ENCODE peak calls at places on chromosomes 3 and 15, in nine cellular contexts. Z, K, E, V, S, T, G, C and U are unnamed samples.

GRCh38 chr3:37987315-37987697 is 3.3 kb upstream of the VILL start:
- DNase-seq in G (no peak), S (no peak), T (no peak), E (no peak), C (no peak), K (no peak), V (no peak), Z (no peak), U (no peak)

GRCh38 chr3:30081904-30082303 is 524.5 kb upstream of the TGFBR2 start:
- DNase-seq in C (no peak), K (no peak), V (no peak), Z (no peak), S (no peak), T (no peak), E (no peak), G (no peak), U (no peak)

GRCh38 chr3:69997486-69998307 is 1.8 kb upstream of the SAMMSON start:
- DNase-seq in Z (no peak), K (no peak), G (no peak), S (no peak), C (no peak), V (no peak), E (no peak), T (no peak), U (no peak)

GRCh38 chr15:47484119-47484518 is 233.2 kb upstream of the SEMA6D start:
- DNase-seq in K (no peak), E (no peak), Z (no peak), C (no peak), T (peak; percentile 5), G (peak; percentile 60), S (no peak), V (no peak), U (no peak)

GRCh38 chr15:40893019-40893723 is 1.1 kb upstream of the VPS18 start:
- DNase-seq in T (no peak), V (no peak), K (no peak), Z (no peak), E (no peak), G (no peak), S (no peak), C (no peak), U (no peak)

GRCh38 chr3:52546111-52546901 is 9.9 kb downstream of the UQCC5 start:
- DNase-seq in S (no peak), T (no peak), C (no peak), K (no peak), G (no peak), Z (no peak), V (no peak), E (no peak), U (no peak)

GRCh38 chr3:157500232-157500631 is 3.0 kb downstream of the VEPH1 start:
- DNase-seq in G (no peak), V (no peak), S (no peak), C (no peak), K (no peak), T (no peak), Z (no peak), E (no peak), U (no peak)

GRCh38 chr15:34161329-34161953 is 48.5 kb downstream of the KATNBL1 start:
- DNase-seq in T (no peak), G (no peak), C (no peak), V (no peak), K (no peak), E (no peak), Z (no peak), S (no peak), U (no peak)

GRCh38 chr3:128076783-128077624 is 24.8 kb downstream of the SEC61A1 start:
- DNase-seq in K (no peak), E (peak; percentile 43), Z (no peak), T (no peak), C (peak; percentile 79), G (no peak), V (no peak), S (peak; percentile 50), U (peak; percentile 74)
- H3K27ac ChIP-seq in K (no peak overlapping the region), E (peak overlapping the region; percentile 31), Z (peak overlapping the region; percentile 79), T (no peak overlapping the region), C (no peak overlapping the region), G (no peak overlapping the region), V (no peak overlapping the region), S (no peak overlapping the region), U (peak overlapping the region; percentile 40)

GRCh38 chr15:82312611-82313349 is 36.5 kb downstream of the GOLGA6L10 start:
- DNase-seq in C (no peak), S (no peak), Z (no peak), V (no peak), G (peak; percentile 16), E (no peak), T (no peak), K (no peak), U (no peak)
- H3K27ac ChIP-seq in C (no peak overlapping the region), S (no peak overlapping the region), Z (no peak overlapping the region), V (no peak overlapping the region), G (no peak overlapping the region), E (no peak overlapping the region), T (no peak overlapping the region), K (no peak overlapping the region), U (no peak overlapping the region)

DNA sequence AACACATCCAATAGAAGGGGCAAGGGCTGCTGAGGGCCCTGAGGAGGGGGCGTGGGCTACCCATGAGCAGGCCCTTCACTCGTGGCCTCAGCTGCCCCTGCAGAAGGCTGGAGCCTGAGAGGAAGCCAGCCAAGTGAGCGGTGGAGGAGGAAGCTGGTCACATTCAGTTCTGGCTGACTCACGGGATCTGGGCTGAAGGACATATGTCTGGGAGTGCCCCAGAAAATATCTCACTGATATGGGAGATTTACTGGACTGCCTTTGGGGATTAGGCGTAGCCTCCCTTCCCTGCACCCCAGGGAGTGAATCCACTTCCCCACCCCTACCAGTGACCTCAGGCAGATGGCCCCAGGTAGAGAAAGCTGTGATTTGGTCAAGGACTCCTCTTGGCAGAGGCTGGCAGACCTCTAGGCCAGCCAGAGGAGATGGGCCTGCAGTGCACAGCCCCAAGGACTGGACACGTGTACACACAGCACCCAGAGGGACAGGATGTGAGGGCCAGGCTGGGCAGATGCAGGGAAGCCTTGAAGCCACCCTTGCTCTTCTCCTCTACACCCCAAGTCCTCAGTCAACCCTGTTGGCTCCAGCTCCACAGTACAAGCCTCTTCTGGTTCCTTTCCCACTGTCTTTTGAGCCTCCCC is 14.2 kb upstream of the ANKDD1A start:
- DNase-seq in E (no peak), S (no peak), K (no peak), C (peak; percentile 86), V (no peak), G (peak; percentile 76), Z (peak; percentile 83), T (no peak), U (no peak)
- H3K27ac ChIP-seq in E (no peak overlapping the region), S (no peak overlapping the region), K (peak overlapping the region; percentile 18), C (peak overlapping the region; percentile 75), V (no peak overlapping the region), G (no peak overlapping the region), Z (peak overlapping the region; percentile 91), T (no peak overlapping the region), U (no peak overlapping the region)

GRCh38 chr3:4717363-4717740 is 224.2 kb downstream of the ITPR1 start:
- DNase-seq in G (no peak), C (no peak), E (no peak), T (no peak), S (no peak), K (no peak), Z (no peak), V (no peak), U (no peak)
- H3K27ac ChIP-seq in G (no peak overlapping the region), C (no peak overlapping the region), E (no peak overlapping the region), T (no peak overlapping the region), S (no peak overlapping the region), K (no peak overlapping the region), Z (no peak overlapping the region), V (no peak overlapping the region), U (no peak overlapping the region)

DNA sequence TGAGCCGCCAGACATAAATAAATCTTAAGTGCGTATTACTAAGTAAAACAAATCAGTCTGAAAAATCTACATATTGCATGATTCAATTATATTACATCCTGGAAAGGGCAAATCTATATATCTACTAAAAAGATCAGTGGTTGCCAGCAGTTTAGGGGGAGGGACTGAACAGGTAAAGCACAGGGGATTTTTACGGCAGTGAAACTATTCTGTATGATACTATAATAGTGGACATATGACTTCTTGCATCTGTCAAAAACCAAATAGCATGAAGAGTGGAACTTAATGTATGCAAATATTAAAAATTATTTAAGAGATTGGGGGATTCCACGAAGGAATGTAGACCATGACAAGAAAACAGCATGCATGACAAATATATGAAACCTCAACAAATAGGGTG is 111.6 kb downstream of the MYO9A start:
- DNase-seq in Z (no peak), T (no peak), C (no peak), K (no peak), G (no peak), E (no peak), S (no peak), V (no peak), U (no peak)
- H3K27ac ChIP-seq in Z (no peak overlapping the region), T (no peak overlapping the region), C (no peak overlapping the region), K (no peak overlapping the region), G (no peak overlapping the region), E (no peak overlapping the region), S (no peak overlapping the region), V (no peak overlapping the region), U (no peak overlapping the region)

GRCh38 chr3:186099178-186099577 is 9.7 kb downstream of the ETV5 start:
- DNase-seq in Z (peak; percentile 64), G (peak; percentile 69), T (peak; percentile 72), S (no peak), C (peak; percentile 76), K (no peak), E (no peak), V (no peak), U (peak; percentile 18)

GRCh38 chr3:186096295-186096694 is 12.6 kb downstream of the ETV5 start:
- DNase-seq in K (no peak), V (no peak), S (no peak), T (no peak), Z (no peak), E (no peak), G (peak; percentile 24), C (no peak), U (no peak)

GRCh38 chr3:186097317-186097662 is 11.6 kb downstream of the ETV5 start:
- DNase-seq in E (no peak), G (no peak), Z (no peak), T (no peak), K (no peak), S (no peak), V (no peak), C (no peak), U (no peak)

GRCh38 chr3:186098740-186099139 is 10.1 kb downstream of the ETV5 start:
- DNase-seq in C (no peak), S (no peak), K (no peak), G (no peak), V (no peak), T (peak; percentile 25), Z (no peak), E (no peak), U (no peak)

DNA sequence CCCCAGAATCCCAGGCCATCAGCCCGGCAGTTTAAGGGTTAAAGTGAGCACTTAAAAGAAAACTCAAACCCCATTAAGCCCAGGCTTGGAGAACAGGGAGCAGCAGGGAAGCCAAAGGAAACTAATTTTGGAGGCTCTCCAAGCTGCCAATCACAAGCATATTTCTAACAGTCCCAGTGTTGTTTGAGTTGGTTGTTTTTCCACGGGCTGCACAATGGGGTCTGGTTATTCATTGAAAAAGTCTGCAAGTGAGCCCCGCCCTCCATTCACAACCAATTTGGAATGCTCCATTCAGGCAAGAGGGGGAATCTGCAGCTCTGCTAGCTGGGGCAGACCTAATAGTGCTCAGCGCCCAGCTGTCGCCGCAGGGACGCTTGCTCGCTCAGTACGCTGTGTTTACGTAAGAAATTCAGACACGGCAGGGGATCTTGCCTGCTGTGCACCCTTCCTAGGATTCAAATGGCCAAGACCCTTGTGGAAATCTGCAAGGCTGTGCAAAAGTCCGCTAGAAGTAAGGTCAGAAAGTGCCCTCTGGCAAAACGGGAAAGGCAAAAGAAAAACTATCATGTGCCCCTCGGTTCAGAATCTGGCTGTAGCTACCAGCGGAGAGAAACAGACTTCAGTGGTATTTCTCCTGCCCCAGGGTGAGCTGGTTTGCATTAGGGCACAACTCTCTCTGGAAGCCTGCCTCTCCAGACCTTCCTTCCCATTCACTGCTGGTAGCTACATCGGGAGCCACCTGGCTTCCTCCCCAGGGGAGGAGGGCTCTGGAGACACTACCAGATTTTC is 11.0 kb downstream of the ETV5 start:
- DNase-seq in Z (peak; percentile 78), G (peak; percentile 93), T (peak; percentile 93), E (no peak), S (no peak), V (no peak), K (no peak), C (peak; percentile 58), U (peak; percentile 86)
- H3K27ac ChIP-seq in Z (peak overlapping the region; percentile 21), G (peak overlapping the region; percentile 72), T (peak overlapping the region; percentile 70), E (no peak overlapping the region), S (no peak overlapping the region), V (no peak overlapping the region), K (no peak overlapping the region), C (peak overlapping the region; percentile 32), U (peak overlapping the region; percentile 40)